ENCODE peak calls at places on chromosomes 7 and 10, in ten cellular contexts. O is body of pancreas; A is H1; H is IMR-90; K is fibroblast of lung; L is CD8-positive, alpha-beta T cell; F is astrocyte of the spinal cord; R is AG04449; Q is heart left ventricle; Z is AG10803. E is an unnamed sample.

GRCh38 chr7:26390016-26390415 is 98.4 kb downstream of the SNX10 start:
- DNase-seq in O (no peak), A (no peak), H (no peak), K (no peak), L (no peak), F (no peak), R (no peak), Q (no peak), Z (no peak), E (no peak)

GRCh38 chr7:42350801-42351200 is 113.8 kb upstream of the GLI3 start:
- DNase-seq in O (no peak), A (no peak), H (no peak), K (peak), L (no peak), F (peak), R (no peak), Q (no peak), Z (peak), E (no peak)

GRCh38 chr10:77409697-77410471 is 227.7 kb downstream of the KCNMA1 start:
- DNase-seq in O (peak), A (no peak), H (no peak), K (no peak), L (no peak), F (no peak), R (no peak), Q (no peak), Z (no peak), E (no peak)

GRCh38 chr10:103605359-103606156 is 112.1 kb downstream of the NEURL1 start:
- DNase-seq in O (peak), A (peak), H (peak), K (peak), L (peak), F (peak), R (no peak), Q (no peak), Z (peak), E (no peak)

GRCh38 chr7:84237533-84238173 is 43.1 kb upstream of the SEMA3A start:
- DNase-seq in O (no peak), A (no peak), H (peak), K (peak), L (no peak), F (peak), R (peak), Q (no peak), Z (peak), E (peak)

GRCh38 chr7:22356010-22356854 is 722 bp downstream of the RAPGEF5 start:
- DNase-seq in O (peak), A (peak), H (no peak), K (no peak), L (no peak), F (no peak), R (no peak), Q (no peak), Z (no peak), E (peak)

GRCh38 chr10:11441151-11441535 is 170.3 kb downstream of the USP6NL start:
- DNase-seq in O (no peak), A (peak), H (no peak), K (no peak), L (no peak), F (no peak), R (no peak), Q (no peak), Z (no peak), E (no peak)

GRCh38 chr10:63563623-63564022 is 42.4 kb downstream of the REEP3 start:
- DNase-seq in O (no peak), A (no peak), H (no peak), K (no peak), L (no peak), F (no peak), R (no peak), Q (no peak), Z (no peak), E (no peak)

GRCh38 chr7:106418094-106418493 is 133.3 kb upstream of the NAMPT start:
- DNase-seq in O (peak), A (no peak), H (peak), K (peak), L (no peak), F (no peak), R (no peak), Q (no peak), Z (peak), E (peak)

GRCh38 chr7:21618706-21619105 is 75.9 kb downstream of the DNAH11 start:
- DNase-seq in O (no peak), A (no peak), H (no peak), K (no peak), L (no peak), F (no peak), R (no peak), Q (no peak), Z (no peak), E (no peak)

DNA sequence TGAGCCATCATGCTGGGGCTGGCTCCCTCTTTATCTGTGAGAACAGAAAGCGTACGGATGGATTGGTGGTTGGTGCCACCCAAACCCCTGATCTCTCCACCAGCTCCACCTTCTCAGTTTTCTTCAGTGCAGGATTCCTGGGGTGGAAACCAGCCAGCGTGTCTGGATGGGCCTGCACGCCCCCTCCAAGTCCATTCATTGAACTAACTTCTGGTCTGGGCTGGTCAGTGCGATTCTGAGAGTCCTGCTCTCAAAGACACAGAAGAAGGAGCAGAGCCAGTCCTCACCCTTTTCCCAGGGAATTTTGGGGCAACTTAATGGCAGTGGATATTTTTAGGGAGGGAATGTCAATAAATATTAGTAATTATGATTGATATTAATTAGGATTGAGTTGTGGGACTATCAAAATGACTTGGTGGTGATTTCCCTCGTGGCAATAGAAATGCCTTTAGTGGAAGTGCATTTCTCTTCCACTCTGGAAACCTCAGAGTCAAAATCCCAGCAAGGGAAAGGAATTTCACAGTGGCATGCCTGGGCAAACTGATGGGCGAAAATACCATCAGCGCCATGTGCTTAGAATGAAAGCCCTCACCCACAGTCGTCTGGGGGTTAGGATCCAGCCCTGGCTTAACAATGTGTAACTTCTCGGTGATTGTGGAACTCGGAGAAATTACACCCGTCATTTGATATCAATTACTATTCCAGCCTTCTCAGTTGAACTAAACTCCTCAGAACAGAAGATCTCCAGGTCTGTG is 69.3 kb upstream of the EEPD1 start:
- DNase-seq in O (no peak), A (no peak), H (no peak), K (no peak), L (no peak), F (no peak), R (no peak), Q (no peak), Z (no peak), E (no peak)
- H3K4me3 ChIP-seq in O (no peak), A (no peak), H (no peak), K (no peak), L (no peak), F (no peak), R (no peak), Q (no peak), Z (no peak), E (no peak)

GRCh38 chr10:69362471-69362954 is 54.2 kb downstream of the TACR2 start:
- DNase-seq in O (peak), A (no peak), H (peak), K (peak), L (no peak), F (peak), R (no peak), Q (peak), Z (peak), E (no peak)

GRCh38 chr10:69359089-69360025 is 57.4 kb downstream of the TACR2 start:
- DNase-seq in O (no peak), A (no peak), H (no peak), K (peak), L (peak), F (peak), R (no peak), Q (peak), Z (no peak), E (no peak)

GRCh38 chr10:69361303-69361614 is 55.5 kb downstream of the TACR2 start:
- DNase-seq in O (peak), A (no peak), H (no peak), K (no peak), L (no peak), F (no peak), R (no peak), Q (peak), Z (no peak), E (no peak)

GRCh38 chr10:69358148-69358795 is 58.4 kb downstream of the TACR2 start:
- DNase-seq in O (no peak), A (no peak), H (no peak), K (no peak), L (no peak), F (no peak), R (no peak), Q (peak), Z (no peak), E (no peak)

DNA sequence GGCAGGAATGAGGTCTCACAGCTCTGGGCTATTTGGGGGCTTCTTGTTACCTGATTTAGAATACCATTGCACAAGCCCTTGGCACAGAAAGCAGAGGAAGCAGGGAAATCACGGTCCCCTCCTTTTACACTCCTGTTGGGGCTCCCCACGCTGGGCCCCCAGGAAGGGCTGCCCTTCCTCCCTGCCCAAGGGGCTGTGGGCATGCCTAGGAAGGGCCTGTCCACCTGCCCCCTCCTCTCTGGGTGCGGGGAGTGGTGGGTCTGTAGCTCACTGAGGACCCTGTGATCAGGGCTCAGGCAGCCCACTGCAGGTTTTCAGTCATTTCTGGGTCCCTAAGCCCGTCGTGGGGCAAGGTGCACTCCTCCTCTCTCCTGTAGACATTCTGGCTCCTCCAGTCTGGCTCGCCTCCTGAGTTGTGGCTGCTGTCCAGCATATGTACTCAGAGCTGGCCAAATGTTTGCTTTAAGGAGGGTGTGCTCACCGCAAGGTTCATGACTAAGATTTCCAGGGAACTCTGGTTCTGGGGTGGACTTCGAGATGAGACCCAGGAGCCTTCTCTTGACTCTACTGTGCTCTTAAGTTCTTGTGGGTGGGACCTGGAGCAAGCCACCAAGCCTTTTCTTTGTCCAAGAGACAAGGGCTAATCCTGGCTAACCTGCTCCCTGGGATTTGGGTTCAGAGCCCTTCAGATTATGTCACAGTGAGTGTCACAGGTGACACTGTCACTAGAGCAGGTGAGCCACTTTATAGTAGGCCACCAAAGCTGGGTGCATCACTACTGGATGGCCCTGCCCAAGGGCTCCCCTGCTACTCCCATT is 56.0 kb downstream of the TACR2 start:
- DNase-seq in O (peak), A (no peak), H (peak), K (peak), L (no peak), F (peak), R (peak), Q (peak), Z (peak), E (peak)
- H3K4me3 ChIP-seq in O (no peak), A (no peak), H (no peak), K (no peak), L (no peak), F (no peak), R (no peak), Q (no peak), Z (no peak), E (no peak)

DNA sequence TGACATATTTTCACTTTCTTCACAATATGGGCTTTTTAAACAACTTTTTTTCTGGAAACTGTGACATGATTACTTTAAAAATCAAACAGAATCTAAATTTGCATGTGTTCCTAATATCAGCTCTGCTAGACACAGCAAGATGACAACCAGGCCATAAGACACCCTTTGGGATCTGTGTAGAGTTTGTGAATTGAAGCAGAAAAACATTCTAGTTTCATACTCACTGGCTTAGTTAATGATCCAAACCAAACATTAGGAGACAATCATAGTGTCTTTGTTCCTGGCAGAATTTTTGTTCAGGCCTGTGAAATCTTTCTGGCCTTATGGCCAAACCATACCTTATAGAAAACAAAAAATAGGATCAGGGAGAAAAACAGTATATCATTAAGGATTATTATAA is 79.0 kb upstream of the PPP1R3C start:
- DNase-seq in O (no peak), A (no peak), H (no peak), K (no peak), L (no peak), F (no peak), R (no peak), Q (no peak), Z (no peak), E (no peak)
- H3K4me3 ChIP-seq in O (no peak), A (no peak), H (no peak), K (no peak), L (no peak), F (no peak), R (no peak), Q (no peak), Z (no peak), E (no peak)

GRCh38 chr7:24975647-24976260 is 4.2 kb downstream of the OSBPL3 start:
- DNase-seq in O (no peak), A (no peak), H (peak), K (peak), L (no peak), F (no peak), R (no peak), Q (no peak), Z (peak), E (no peak)
- H3K4me3 ChIP-seq in O (no peak), A (no peak), H (no peak), K (peak), L (no peak), F (no peak), R (no peak), Q (no peak), Z (no peak), E (no peak)

GRCh38 chr10:4132216-4132556 is 347.2 kb upstream of the KLF6 start:
- DNase-seq in O (no peak), A (no peak), H (no peak), K (no peak), L (no peak), F (no peak), R (no peak), Q (no peak), Z (no peak), E (no peak)

GRCh38 chr10:4129866-4130455 is 345.0 kb upstream of the KLF6 start:
- DNase-seq in O (no peak), A (no peak), H (no peak), K (no peak), L (no peak), F (no peak), R (no peak), Q (no peak), Z (no peak), E (no peak)

GRCh38 chr10:4134701-4135100 is 349.7 kb upstream of the KLF6 start:
- DNase-seq in O (no peak), A (no peak), H (no peak), K (no peak), L (no peak), F (no peak), R (no peak), Q (no peak), Z (no peak), E (no peak)

GRCh38 chr10:4130685-4131084 is 345.7 kb upstream of the KLF6 start:
- DNase-seq in O (no peak), A (no peak), H (no peak), K (no peak), L (no peak), F (no peak), R (no peak), Q (no peak), Z (no peak), E (no peak)

DNA sequence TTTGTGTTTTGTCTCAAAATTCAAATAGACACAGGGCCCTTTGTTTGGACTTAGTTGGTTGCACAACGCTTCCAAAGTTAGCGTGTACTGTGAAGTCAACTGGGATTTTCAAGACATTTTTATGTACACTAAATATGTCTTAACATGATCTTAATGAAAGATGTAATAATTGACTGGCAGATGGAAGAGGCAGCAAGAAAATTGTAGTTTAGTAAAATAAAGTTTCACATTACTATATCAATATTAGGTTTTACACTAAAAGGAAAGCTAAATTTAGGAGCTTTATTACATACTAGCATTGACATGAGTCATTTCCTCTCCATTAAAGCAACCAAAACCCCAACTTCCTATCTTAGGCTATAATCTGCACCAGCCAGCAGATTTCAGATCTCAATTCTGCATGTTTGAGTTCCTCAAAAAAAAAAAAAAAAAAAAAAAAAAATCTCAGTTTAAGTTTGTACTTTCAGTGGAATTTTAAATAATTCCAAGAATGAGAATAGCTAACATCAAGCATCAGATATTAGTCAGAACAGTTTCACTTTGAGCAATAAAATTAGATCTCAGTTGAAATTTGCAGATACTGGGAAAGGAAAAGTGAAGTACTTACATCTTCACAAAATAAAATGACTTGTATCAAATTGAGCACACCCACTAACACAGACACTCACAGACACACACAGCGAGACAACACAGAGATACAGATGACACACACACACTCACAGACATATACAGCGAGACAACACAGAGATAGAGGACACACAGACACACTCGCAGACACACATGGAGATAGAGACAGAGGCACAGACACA is 346.6 kb upstream of the KLF6 start:
- DNase-seq in O (no peak), A (no peak), H (peak), K (peak), L (no peak), F (peak), R (peak), Q (no peak), Z (peak), E (peak)
- H3K4me3 ChIP-seq in O (no peak), A (no peak), H (no peak), K (no peak), L (peak), F (no peak), R (peak), Q (peak), Z (peak), E (peak)

GRCh38 chr7:117484988-117485655 is 5.3 kb downstream of the CFTR start:
- DNase-seq in O (no peak), A (no peak), H (no peak), K (no peak), L (no peak), F (no peak), R (no peak), Q (no peak), Z (no peak), E (no peak)

GRCh38 chr7:117478796-117479479 is 887 bp upstream of the CFTR start:
- DNase-seq in O (no peak), A (no peak), H (no peak), K (no peak), L (no peak), F (no peak), R (no peak), Q (no peak), Z (no peak), E (no peak)

GRCh38 chr7:117480978-117481377 is 1.2 kb downstream of the CFTR start:
- DNase-seq in O (no peak), A (no peak), H (no peak), K (no peak), L (no peak), F (no peak), R (no peak), Q (no peak), Z (no peak), E (no peak)

DNA sequence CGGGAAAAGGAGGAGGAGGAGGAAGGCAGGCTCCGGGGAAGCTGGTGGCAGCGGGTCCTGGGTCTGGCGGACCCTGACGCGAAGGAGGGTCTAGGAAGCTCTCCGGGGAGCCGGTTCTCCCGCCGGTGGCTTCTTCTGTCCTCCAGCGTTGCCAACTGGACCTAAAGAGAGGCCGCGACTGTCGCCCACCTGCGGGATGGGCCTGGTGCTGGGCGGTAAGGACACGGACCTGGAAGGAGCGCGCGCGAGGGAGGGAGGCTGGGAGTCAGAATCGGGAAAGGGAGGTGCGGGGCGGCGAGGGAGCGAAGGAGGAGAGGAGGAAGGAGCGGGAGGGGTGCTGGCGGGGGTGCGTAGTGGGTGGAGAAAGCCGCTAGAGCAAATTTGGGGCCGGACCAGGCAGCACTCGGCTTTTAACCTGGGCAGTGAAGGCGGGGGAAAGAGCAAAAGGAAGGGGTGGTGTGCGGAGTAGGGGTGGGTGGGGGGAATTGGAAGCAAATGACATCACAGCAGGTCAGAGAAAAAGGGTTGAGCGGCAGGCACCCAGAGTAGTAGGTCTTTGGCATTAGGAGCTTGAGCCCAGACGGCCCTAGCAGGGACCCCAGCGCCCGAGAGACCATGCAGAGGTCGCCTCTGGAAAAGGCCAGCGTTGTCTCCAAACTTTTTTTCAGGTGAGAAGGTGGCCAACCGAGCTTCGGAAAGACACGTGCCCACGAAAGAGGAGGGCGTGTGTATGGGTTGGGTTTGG is at the start of gene CFTR:
- DNase-seq in O (peak), A (peak), H (no peak), K (no peak), L (no peak), F (no peak), R (no peak), Q (peak), Z (no peak), E (no peak)
- H3K4me3 ChIP-seq in O (peak), A (peak), H (peak), K (peak), L (no peak), F (peak), R (no peak), Q (peak), Z (no peak), E (no peak)

GRCh38 chr10:3126249-3126648 is 46.3 kb downstream of the PITRM1 start:
- DNase-seq in O (no peak), A (no peak), H (no peak), K (no peak), L (no peak), F (no peak), R (no peak), Q (peak), Z (no peak), E (no peak)
- H3K4me3 ChIP-seq in O (no peak), A (no peak), H (no peak), K (no peak), L (no peak), F (no peak), R (no peak), Q (no peak), Z (no peak), E (no peak)